ENCODE peak calls at places on chromosome 14, in nine cellular contexts. L is astrocyte of the cerebellum; P is neural crest cell; R is CD8-positive, alpha-beta T cell; M is fibroblast of lung; N is H9; I is AG09319; E is GM06990; Z is CD4-positive, alpha-beta T cell. F is an unnamed sample.

GRCh38 chr14:68783408-68784297 is 9.2 kb downstream of the ZFP36L1 start:
- DNase-seq in L (no peak), P (no peak), R (peak), M (no peak), N (no peak), I (no peak), E (no peak), Z (no peak), F (no peak)

GRCh38 chr14:23640524-23641141 is 4.5 kb downstream of the DHRS2 start:
- DNase-seq in L (peak), P (no peak), R (no peak), M (peak), N (peak), I (peak), E (no peak), Z (no peak), F (no peak)

GRCh38 chr14:106372870-106373657 is 846.7 kb downstream of the TMEM121 start:
- DNase-seq in L (no peak), P (no peak), R (peak), M (no peak), N (no peak), I (no peak), E (peak), Z (peak), F (peak)

GRCh38 chr14:49550284-49551184 is 35.6 kb downstream of the RPS29 start:
- DNase-seq in L (no peak), P (no peak), R (no peak), M (peak), N (no peak), I (no peak), E (no peak), Z (no peak), F (no peak)

GRCh38 chr14:34021096-34021495 is 70.2 kb upstream of the EGLN3 start:
- DNase-seq in L (no peak), P (no peak), R (no peak), M (no peak), N (no peak), I (no peak), E (no peak), Z (no peak), F (no peak)

GRCh38 chr14:76329951-76330350 is 46.0 kb upstream of the ESRRB start:
- DNase-seq in L (no peak), P (no peak), R (no peak), M (no peak), N (no peak), I (no peak), E (no peak), Z (no peak), F (no peak)

GRCh38 chr14:22460461-22461195 is 128.4 kb downstream of the DAD1 start:
- DNase-seq in L (no peak), P (no peak), R (no peak), M (peak), N (no peak), I (no peak), E (peak), Z (no peak), F (peak)

GRCh38 chr14:71856199-71856919 is 75.9 kb upstream of the RGS6 start:
- DNase-seq in L (no peak), P (no peak), R (no peak), M (no peak), N (no peak), I (no peak), E (peak), Z (no peak), F (no peak)

GRCh38 chr14:26398616-26399015 is 199.2 kb downstream of the NOVA1 start:
- DNase-seq in L (peak), P (no peak), R (no peak), M (peak), N (no peak), I (no peak), E (no peak), Z (no peak), F (no peak)

GRCh38 chr14:26444745-26445144 is 153.1 kb downstream of the NOVA1 start:
- DNase-seq in L (peak), P (peak), R (no peak), M (peak), N (no peak), I (no peak), E (no peak), Z (no peak), F (no peak)

GRCh38 chr14:78598046-78598652 is 428.0 kb downstream of the NRXN3 start:
- DNase-seq in L (peak), P (peak), R (peak), M (peak), N (peak), I (no peak), E (peak), Z (no peak), F (peak)

GRCh38 chr14:32941668-32942065 is 3.0 kb downstream of the NPAS3 start:
- DNase-seq in L (no peak), P (no peak), R (no peak), M (no peak), N (no peak), I (no peak), E (no peak), Z (no peak), F (no peak)

GRCh38 chr14:78022059-78022458 is 148.1 kb upstream of the NRXN3 start:
- DNase-seq in L (peak), P (peak), R (no peak), M (peak), N (peak), I (no peak), E (no peak), Z (no peak), F (peak)

GRCh38 chr14:96160030-96160912 is 44.4 kb upstream of the BDKRB2 start:
- DNase-seq in L (no peak), P (no peak), R (peak), M (no peak), N (peak), I (no peak), E (no peak), Z (no peak), F (no peak)

GRCh38 chr14:45201908-45202307 is 51.1 kb downstream of the MIS18BP1 start:
- DNase-seq in L (no peak), P (no peak), R (no peak), M (peak), N (peak), I (no peak), E (peak), Z (no peak), F (peak)

GRCh38 chr14:75223664-75224154 is 47.3 kb upstream of the TMED10 start:
- DNase-seq in L (no peak), P (no peak), R (no peak), M (peak), N (peak), I (no peak), E (peak), Z (no peak), F (peak)

GRCh38 chr14:44165286-44165685 is 341.8 kb downstream of the FSCB start:
- DNase-seq in L (no peak), P (no peak), R (no peak), M (no peak), N (no peak), I (no peak), E (no peak), Z (no peak), F (no peak)

GRCh38 chr14:30273564-30273880 is 285.4 kb upstream of the G2E3 start:
- DNase-seq in L (no peak), P (no peak), R (no peak), M (no peak), N (no peak), I (no peak), E (no peak), Z (no peak), F (no peak)

GRCh38 chr14:77120771-77121743 is 20.5 kb downstream of the ZDHHC22 start:
- DNase-seq in L (no peak), P (no peak), R (peak), M (no peak), N (peak), I (no peak), E (peak), Z (no peak), F (peak)

GRCh38 chr14:95696741-95697140 is 10.5 kb downstream of the TCL1B start:
- DNase-seq in L (no peak), P (no peak), R (no peak), M (no peak), N (no peak), I (no peak), E (no peak), Z (no peak), F (no peak)

GRCh38 chr14:94382684-94383663 is 5.4 kb downstream of the SERPINA1 start:
- DNase-seq in L (no peak), P (no peak), R (no peak), M (no peak), N (no peak), I (no peak), E (no peak), Z (no peak), F (no peak)
- TF ChIP-seq CTCF in L (no peak), P (no peak), R (no peak), M (no peak), N (no peak), I (no peak), E (no peak), Z (no peak), F (no peak)

GRCh38 chr14:61132336-61132735 is 148.8 kb downstream of the TMEM30B start:
- DNase-seq in L (no peak), P (no peak), R (no peak), M (peak), N (no peak), I (no peak), E (no peak), Z (no peak), F (no peak)
- TF ChIP-seq CTCF in L (no peak), P (no peak), R (no peak), M (no peak), N (no peak), I (no peak), E (no peak), Z (no peak), F (no peak)

GRCh38 chr14:55094630-55095157 is 34.4 kb upstream of the LGALS3 start:
- DNase-seq in L (no peak), P (no peak), R (no peak), M (peak), N (no peak), I (no peak), E (no peak), Z (no peak), F (no peak)
- TF ChIP-seq CTCF in L (no peak), P (no peak), R (no peak), M (no peak), N (no peak), I (no peak), E (no peak), Z (no peak), F (no peak)

DNA sequence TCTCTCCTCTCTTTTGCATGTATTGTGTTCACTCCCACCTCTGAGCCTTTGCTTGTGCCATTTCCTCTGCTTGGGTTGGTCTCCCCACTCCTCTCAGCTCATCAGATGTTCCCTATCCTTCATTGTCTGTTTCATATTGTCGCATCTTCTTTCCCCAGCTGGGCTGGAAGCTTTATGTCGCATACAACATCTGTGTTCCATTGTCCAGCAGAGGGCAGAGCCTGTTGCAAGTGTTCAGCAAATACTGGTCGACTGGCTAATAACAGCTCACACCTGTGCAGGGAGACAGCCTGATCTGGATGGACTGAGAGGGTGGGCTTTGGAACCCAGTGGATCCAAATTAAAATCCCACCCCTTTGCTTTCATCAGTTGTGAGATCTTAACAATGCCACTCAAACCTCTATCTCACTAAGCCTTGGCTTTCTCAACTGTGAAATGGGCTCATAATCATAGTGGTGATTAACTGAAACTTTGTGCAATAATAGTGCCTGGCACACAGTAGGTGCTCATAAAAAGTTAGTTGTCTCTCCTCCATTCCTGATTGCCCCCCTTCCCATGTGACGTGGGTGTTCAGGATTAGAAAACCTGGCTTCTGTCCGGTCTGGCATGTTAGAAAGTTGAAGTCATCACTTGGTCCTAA is 75.8 kb downstream of the RIN3 start:
- DNase-seq in L (peak), P (no peak), R (no peak), M (peak), N (no peak), I (no peak), E (no peak), Z (no peak), F (peak)
- TF ChIP-seq CTCF in L (peak), P (peak), R (no peak), M (peak), N (peak), I (peak), E (peak), Z (peak), F (peak)

DNA sequence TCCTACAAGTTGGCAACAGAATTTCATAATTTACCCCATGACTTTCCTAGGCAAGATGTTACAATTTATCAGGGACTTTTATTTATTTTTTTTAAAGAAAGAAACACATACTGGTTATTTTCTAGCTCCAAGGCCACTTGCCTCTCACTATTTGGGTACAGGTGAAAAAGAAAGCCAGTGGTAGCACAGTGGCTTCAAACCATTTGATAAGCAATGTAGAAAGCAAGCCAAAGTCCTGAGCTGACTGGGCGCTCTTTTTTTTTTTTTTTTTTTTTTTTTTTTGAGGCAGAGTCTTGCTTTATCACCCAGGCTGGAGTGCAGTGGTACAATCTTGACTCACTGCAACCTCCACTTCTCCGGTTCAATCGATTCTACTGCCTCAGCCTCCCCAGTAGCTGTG is 73.3 kb downstream of the STXBP6 start:
- DNase-seq in L (no peak), P (no peak), R (no peak), M (no peak), N (no peak), I (no peak), E (no peak), Z (no peak), F (no peak)
- TF ChIP-seq CTCF in L (no peak), P (no peak), R (no peak), M (no peak), N (no peak), I (no peak), E (no peak), Z (no peak), F (no peak)

GRCh38 chr14:104509673-104510072 is 69.9 kb upstream of the C14orf180 start:
- DNase-seq in L (no peak), P (no peak), R (peak), M (no peak), N (peak), I (no peak), E (no peak), Z (no peak), F (no peak)
- TF ChIP-seq CTCF in L (no peak), P (no peak), R (no peak), M (no peak), N (peak), I (no peak), E (no peak), Z (no peak), F (no peak)

GRCh38 chr14:86035882-86036281 is 505.9 kb downstream of the FLRT2 start:
- DNase-seq in L (no peak), P (no peak), R (no peak), M (no peak), N (peak), I (no peak), E (no peak), Z (no peak), F (peak)
- TF ChIP-seq CTCF in L (peak), P (peak), R (no peak), M (peak), N (peak), I (peak), E (peak), Z (no peak), F (peak)

DNA sequence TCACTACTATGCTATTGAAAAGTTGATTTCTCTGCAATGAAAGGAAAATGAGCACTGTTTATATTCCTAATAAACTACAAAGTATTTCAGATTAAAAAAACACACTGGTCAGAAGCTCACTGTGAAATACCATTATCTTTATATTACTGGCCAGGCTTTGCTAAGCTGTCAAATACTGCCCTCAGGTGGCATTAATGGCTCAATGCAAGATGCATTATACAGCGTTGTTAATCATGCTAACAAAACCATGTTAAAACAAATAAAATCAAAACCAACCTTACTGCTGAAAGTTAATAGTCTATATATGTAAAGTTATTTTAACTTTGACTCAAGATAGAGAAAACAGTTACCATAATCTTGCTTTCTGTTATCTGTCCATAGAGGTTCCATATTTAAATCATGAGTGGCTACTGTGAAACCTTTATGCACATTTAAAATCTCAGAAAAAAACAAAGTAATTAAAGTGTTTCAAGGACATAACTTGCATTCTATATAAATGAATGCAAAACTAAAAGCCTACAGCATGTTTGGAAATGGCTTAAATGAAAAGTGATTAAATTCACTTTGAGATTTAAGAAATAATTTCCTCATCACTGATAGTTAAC is 121.7 kb downstream of the RALGAPA1 start:
- DNase-seq in L (peak), P (peak), R (no peak), M (peak), N (no peak), I (peak), E (no peak), Z (peak), F (peak)
- TF ChIP-seq CTCF in L (peak), P (peak), R (peak), M (peak), N (peak), I (peak), E (peak), Z (peak), F (peak)

GRCh38 chr14:39469094-39469710 is 37.0 kb upstream of the FBXO33 start:
- DNase-seq in L (no peak), P (peak), R (peak), M (no peak), N (peak), I (no peak), E (peak), Z (no peak), F (peak)
- TF ChIP-seq CTCF in L (peak), P (peak), R (no peak), M (peak), N (peak), I (peak), E (peak), Z (no peak), F (peak)

DNA sequence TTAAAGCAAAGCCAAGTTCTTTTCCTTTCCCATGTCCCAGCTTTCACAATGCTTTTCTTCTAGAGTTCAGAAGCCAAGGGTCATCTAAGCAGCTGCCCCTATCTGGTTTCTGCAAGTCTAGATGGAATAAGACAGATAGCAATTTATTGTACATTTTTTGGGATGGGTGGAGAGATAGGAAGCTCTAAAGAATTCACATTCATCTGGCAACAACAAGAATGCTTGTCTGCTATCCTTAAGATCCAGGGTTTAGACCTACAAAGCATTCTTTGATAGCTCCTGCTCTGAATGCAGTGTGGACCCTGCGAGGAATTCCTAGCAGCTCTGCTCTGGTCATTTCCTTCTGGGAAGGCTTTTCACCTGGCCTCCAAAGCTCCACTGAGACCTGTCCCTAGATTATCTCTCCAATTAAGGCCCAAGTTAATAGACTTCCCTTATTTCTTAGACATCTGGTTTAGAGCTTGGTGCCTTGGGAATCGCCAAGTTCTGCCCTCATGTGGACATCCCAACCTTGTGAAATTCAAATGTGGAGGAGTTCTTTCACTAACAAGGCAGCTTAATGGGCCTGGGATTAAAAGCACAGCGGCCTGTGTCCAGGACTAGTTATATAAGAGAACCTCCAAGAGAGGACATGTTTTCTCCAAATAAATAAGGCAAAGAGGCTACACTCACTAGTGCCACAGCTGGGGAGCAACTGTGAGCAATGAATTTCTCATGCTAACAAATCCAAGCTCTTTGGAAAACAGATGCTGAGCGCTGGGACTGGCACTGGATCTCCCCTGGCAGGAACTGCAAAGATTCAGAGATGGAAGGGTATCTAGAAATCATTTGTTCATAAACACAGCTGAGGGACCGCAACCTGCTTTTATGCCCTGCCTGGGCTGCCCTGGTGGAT is 384.5 kb upstream of the DDHD1 start:
- DNase-seq in L (no peak), P (no peak), R (no peak), M (no peak), N (no peak), I (no peak), E (no peak), Z (no peak), F (no peak)
- TF ChIP-seq CTCF in L (no peak), P (no peak), R (no peak), M (peak), N (peak), I (peak), E (no peak), Z (no peak), F (no peak)